ENCODE peak calls at places on chromosomes 6 and 20, in four cellular contexts. One of them, this sample, is unnamed.

GRCh38 chr20:33908351-33908750 is 85.4 kb upstream of the RALY start:
- DNase-seq in K562: no peak
- DNase-seq in GM12878: no peak
- DNase-seq in HepG2: no peak
- DNase-seq in this sample: no peak

GRCh38 chr6:49541936-49542335 is 8.5 kb upstream of the C6orf141 start:
- DNase-seq in K562: no peak
- DNase-seq in GM12878: no peak
- DNase-seq in HepG2: no peak
- DNase-seq in this sample: no peak

GRCh38 chr6:126524927-126525326 is 185.0 kb downstream of the CENPW start:
- DNase-seq in K562: no peak
- DNase-seq in GM12878: no peak
- DNase-seq in HepG2: no peak
- DNase-seq in this sample: no peak

GRCh38 chr6:101686653-101687052 is 293.1 kb downstream of the GRIK2 start:
- DNase-seq in K562: no peak
- DNase-seq in GM12878: no peak
- DNase-seq in HepG2: no peak
- DNase-seq in this sample: no peak

GRCh38 chr6:82906489-82906888 is 159.2 kb downstream of the UBE3D start:
- DNase-seq in K562: peak
- DNase-seq in GM12878: no peak
- DNase-seq in HepG2: no peak
- DNase-seq in this sample: no peak

GRCh38 chr6:149964243-149965190 is 774 bp downstream of the ULBP1 start:
- DNase-seq in K562: no peak
- DNase-seq in GM12878: no peak
- DNase-seq in HepG2: no peak
- DNase-seq in this sample: no peak

GRCh38 chr6:80967618-80968017 is 784.9 kb downstream of the TENT5A start:
- DNase-seq in K562: no peak
- DNase-seq in GM12878: no peak
- DNase-seq in HepG2: no peak
- DNase-seq in this sample: no peak

GRCh38 chr20:48612335-48612734 is 215.5 kb downstream of the PREX1 start:
- DNase-seq in K562: no peak
- DNase-seq in GM12878: no peak
- DNase-seq in HepG2: no peak
- DNase-seq in this sample: no peak

GRCh38 chr6:97129111-97129510 is 153.9 kb downstream of the MMS22L start:
- DNase-seq in K562: no peak
- DNase-seq in GM12878: no peak
- DNase-seq in HepG2: no peak
- DNase-seq in this sample: no peak

GRCh38 chr6:148021135-148021534 is 321.5 kb upstream of the SASH1 start:
- DNase-seq in K562: no peak
- DNase-seq in GM12878: no peak
- DNase-seq in HepG2: no peak
- DNase-seq in this sample: no peak

GRCh38 chr6:12356983-12357972 is 67.1 kb downstream of the EDN1 start:
- DNase-seq in K562: no peak
- DNase-seq in GM12878: peak
- DNase-seq in HepG2: no peak
- DNase-seq in this sample: no peak
- TF ChIP-seq TARDBP in K562: no peak
- TF ChIP-seq TARDBP in GM12878: no peak
- TF ChIP-seq TARDBP in HepG2: no peak
- TF ChIP-seq TARDBP in this sample: no peak

GRCh38 chr6:109202409-109203264 is 107.3 kb downstream of the CEP57L1 start:
- DNase-seq in K562: no peak
- DNase-seq in GM12878: no peak
- DNase-seq in HepG2: no peak
- DNase-seq in this sample: no peak
- TF ChIP-seq TARDBP in K562: no peak
- TF ChIP-seq TARDBP in GM12878: no peak
- TF ChIP-seq TARDBP in HepG2: no peak
- TF ChIP-seq TARDBP in this sample: no peak

GRCh38 chr6:99013145-99013544 is 65.4 kb upstream of the FBXL4 start:
- DNase-seq in K562: peak
- DNase-seq in GM12878: no peak
- DNase-seq in HepG2: no peak
- DNase-seq in this sample: no peak
- TF ChIP-seq TARDBP in K562: no peak
- TF ChIP-seq TARDBP in GM12878: no peak
- TF ChIP-seq TARDBP in HepG2: no peak
- TF ChIP-seq TARDBP in this sample: no peak

GRCh38 chr20:62728028-62728780 is 19.6 kb downstream of the NTSR1 start:
- DNase-seq in K562: no peak
- DNase-seq in GM12878: no peak
- DNase-seq in HepG2: no peak
- DNase-seq in this sample: no peak
- TF ChIP-seq TARDBP in K562: no peak
- TF ChIP-seq TARDBP in GM12878: no peak
- TF ChIP-seq TARDBP in HepG2: no peak
- TF ChIP-seq TARDBP in this sample: no peak

This sample was measured in HEK293T.